ENCODE peak calls at places on chromosomes 13 and 19, in four cellular contexts. T is left colon, H is iris pigment epithelial cell, K is NCI-H2029. D is an unnamed sample.

GRCh38 chr19:49084206-49085019 is 838 bp upstream of the SNRNP70 start:
- DNase-seq in T (peak; percentile 39), H (no peak), K (no peak), D (no peak)

GRCh38 chr19:1782501-1782900 is 29.2 kb downstream of the ONECUT3 start:
- DNase-seq in T (no peak), H (no peak), K (no peak), D (peak; percentile 27)

GRCh38 chr13:107993239-107993948 is 221.9 kb downstream of the LIG4 start:
- DNase-seq in T (no peak), H (no peak), K (no peak), D (peak; percentile 5)

GRCh38 chr13:32783067-32783466 is 196.8 kb downstream of the PDS5B start:
- DNase-seq in T (no peak), H (peak; percentile 50), K (no peak), D (no peak)

GRCh38 chr13:77184455-77184854 is 142.4 kb downstream of the MYCBP2 start:
- DNase-seq in T (no peak), H (peak; percentile 27), K (no peak), D (no peak)

GRCh38 chr19:46015080-46015960 is 7.5 kb downstream of the PGLYRP1 start:
- DNase-seq in T (peak; percentile 90), H (peak; percentile 35), K (peak; percentile 92), D (no peak)

GRCh38 chr13:108342369-108343289 is 73.1 kb downstream of the TNFSF13B start:
- DNase-seq in T (no peak), H (peak; percentile 72), K (no peak), D (no peak)

GRCh38 chr19:33391631-33392249 is 18.2 kb downstream of the CEBPG start:
- DNase-seq in T (peak; percentile 7), H (no peak), K (no peak), D (no peak)

GRCh38 chr19:33194527-33194883 is 375 bp downstream of the LRP3 start:
- DNase-seq in T (peak; percentile 24), H (peak; percentile 17), K (no peak), D (no peak)

GRCh38 chr13:113413898-113414282 is 39.4 kb downstream of the ADPRHL1 start:
- DNase-seq in T (peak; percentile 38), H (no peak), K (no peak), D (no peak)

GRCh38 chr19:43625918-43626579 is 6.6 kb upstream of the ZNF428 start:
- DNase-seq in T (peak; percentile 35), H (no peak), K (peak; percentile 9), D (no peak)

GRCh38 chr19:5627395-5627904 is 4.6 kb downstream of the SAFB start:
- DNase-seq in T (peak; percentile 64), H (peak; percentile 25), K (no peak), D (peak; percentile 7)

GRCh38 chr13:33206425-33206824 is 79.1 kb downstream of the STARD13 start:
- DNase-seq in T (no peak), H (peak; percentile 55), K (no peak), D (peak; percentile 52)

GRCh38 chr13:101514695-101515275 is 62.3 kb downstream of the ITGBL1 start:
- DNase-seq in T (peak; percentile 11), H (peak; percentile 77), K (no peak), D (peak; percentile 72)

GRCh38 chr13:72342364-72342763 is 385.1 kb downstream of the MZT1 start:
- DNase-seq in T (no peak), H (no peak), K (no peak), D (no peak)

GRCh38 chr19:38852231-38853044 is 2.7 kb upstream of the HNRNPL start:
- DNase-seq in T (peak; percentile 75), H (peak; percentile 68), K (no peak), D (peak; percentile 76)

GRCh38 chr13:109309625-109310363 is 476.6 kb downstream of the IRS2 start:
- DNase-seq in T (no peak), H (peak; percentile 7), K (peak; percentile 22), D (no peak)

GRCh38 chr19:54275951-54276350 is 5.0 kb downstream of the LILRB2 start:
- DNase-seq in T (no peak), H (no peak), K (no peak), D (no peak)

GRCh38 chr19:51098366-51099069 is 9.7 kb downstream of the CTU1 start:
- DNase-seq in T (peak; percentile 30), H (peak; percentile 45), K (no peak), D (no peak)

GRCh38 chr13:42327725-42328124 is 55.8 kb downstream of the AKAP11 start:
- DNase-seq in T (no peak), H (no peak), K (no peak), D (no peak)

D was measured in SJCRH30.